ENCODE peak calls at places on chromosomes 16 and 17, in seven cellular contexts. One of them, this sample, is unnamed.

GRCh38 chr17:8629371-8630226 is 926 bp downstream of the MYH10 start:
- DNase-seq in small intestine: no peak
- DNase-seq in activated naive CD4-positive, alpha-beta T cell: no peak
- DNase-seq in 8988T: peak
- DNase-seq in stimulated activated CD8-positive, alpha-beta memory T cell treated with anti-CD3 and anti-CD28 coated beads, Interleukin-7, amount 100 ng/mL, for 1 hour: no peak
- DNase-seq in Caco-2: peak
- DNase-seq in stomach: no peak
- DNase-seq in this sample: no peak

GRCh38 chr17:56641894-56642293 is 48.4 kb downstream of the NOG start:
- DNase-seq in small intestine: no peak
- DNase-seq in activated naive CD4-positive, alpha-beta T cell: no peak
- DNase-seq in 8988T: no peak
- DNase-seq in stimulated activated CD8-positive, alpha-beta memory T cell treated with anti-CD3 and anti-CD28 coated beads, Interleukin-7, amount 100 ng/mL, for 1 hour: no peak
- DNase-seq in Caco-2: no peak
- DNase-seq in stomach: no peak
- DNase-seq in this sample: no peak

GRCh38 chr17:13562271-13562800 is 39.4 kb downstream of the HS3ST3A1 start:
- DNase-seq in small intestine: no peak
- DNase-seq in activated naive CD4-positive, alpha-beta T cell: no peak
- DNase-seq in 8988T: no peak
- DNase-seq in stimulated activated CD8-positive, alpha-beta memory T cell treated with anti-CD3 and anti-CD28 coated beads, Interleukin-7, amount 100 ng/mL, for 1 hour: no peak
- DNase-seq in Caco-2: no peak
- DNase-seq in stomach: no peak
- DNase-seq in this sample: no peak

GRCh38 chr17:37131064-37131463 is 182.3 kb downstream of the AATF start:
- DNase-seq in small intestine: peak
- DNase-seq in activated naive CD4-positive, alpha-beta T cell: no peak
- DNase-seq in 8988T: no peak
- DNase-seq in stimulated activated CD8-positive, alpha-beta memory T cell treated with anti-CD3 and anti-CD28 coated beads, Interleukin-7, amount 100 ng/mL, for 1 hour: no peak
- DNase-seq in Caco-2: peak
- DNase-seq in stomach: no peak
- DNase-seq in this sample: no peak

GRCh38 chr16:86078121-86078600 is 179.2 kb downstream of the IRF8 start:
- DNase-seq in small intestine: no peak
- DNase-seq in activated naive CD4-positive, alpha-beta T cell: no peak
- DNase-seq in 8988T: no peak
- DNase-seq in stimulated activated CD8-positive, alpha-beta memory T cell treated with anti-CD3 and anti-CD28 coated beads, Interleukin-7, amount 100 ng/mL, for 1 hour: no peak
- DNase-seq in Caco-2: peak
- DNase-seq in stomach: no peak
- DNase-seq in this sample: no peak

GRCh38 chr16:15770107-15770506 is 86.7 kb downstream of the MYH11 start:
- DNase-seq in small intestine: no peak
- DNase-seq in activated naive CD4-positive, alpha-beta T cell: no peak
- DNase-seq in 8988T: no peak
- DNase-seq in stimulated activated CD8-positive, alpha-beta memory T cell treated with anti-CD3 and anti-CD28 coated beads, Interleukin-7, amount 100 ng/mL, for 1 hour: no peak
- DNase-seq in Caco-2: no peak
- DNase-seq in stomach: no peak
- DNase-seq in this sample: no peak

GRCh38 chr16:46496701-46497100 is 124.5 kb downstream of the SHCBP1 start:
- DNase-seq in small intestine: no peak
- DNase-seq in activated naive CD4-positive, alpha-beta T cell: no peak
- DNase-seq in 8988T: no peak
- DNase-seq in stimulated activated CD8-positive, alpha-beta memory T cell treated with anti-CD3 and anti-CD28 coated beads, Interleukin-7, amount 100 ng/mL, for 1 hour: no peak
- DNase-seq in Caco-2: no peak
- DNase-seq in stomach: no peak
- DNase-seq in this sample: no peak

GRCh38 chr17:1038459-1039118 is 41.7 kb downstream of the TIMM22 start:
- DNase-seq in small intestine: no peak
- DNase-seq in activated naive CD4-positive, alpha-beta T cell: no peak
- DNase-seq in 8988T: no peak
- DNase-seq in stimulated activated CD8-positive, alpha-beta memory T cell treated with anti-CD3 and anti-CD28 coated beads, Interleukin-7, amount 100 ng/mL, for 1 hour: no peak
- DNase-seq in Caco-2: no peak
- DNase-seq in stomach: no peak
- DNase-seq in this sample: no peak

GRCh38 chr17:74919440-74920305 is 3.4 kb downstream of the USH1G start:
- DNase-seq in small intestine: peak
- DNase-seq in activated naive CD4-positive, alpha-beta T cell: no peak
- DNase-seq in 8988T: peak
- DNase-seq in stimulated activated CD8-positive, alpha-beta memory T cell treated with anti-CD3 and anti-CD28 coated beads, Interleukin-7, amount 100 ng/mL, for 1 hour: no peak
- DNase-seq in Caco-2: no peak
- DNase-seq in stomach: peak
- DNase-seq in this sample: no peak

This sample was measured in breast epithelium.